ENCODE peak calls at places on chromosomes 5 and 9, in nine cellular contexts. One of them, this sample, is unnamed.

GRCh38 chr9:35829084-35829763 is at the start of gene TMEM8B:
- DNase-seq in suprapubic skin: peak; percentile 99
- DNase-seq in HepG2: peak; percentile 83
- DNase-seq in A673: peak; percentile 96
- DNase-seq in BJ: peak; percentile 51
- DNase-seq in stimulated activated CD8-positive, alpha-beta memory T cell treated with anti-CD3 and anti-CD28 coated beads, Interleukin-12 subunit alpha, Interleukin-12 subunit beta, amount 100 ng/mL, for 4 hours: peak; percentile 88
- DNase-seq in right atrium auricular region: peak; percentile 99
- DNase-seq in iris pigment epithelial cell: peak; percentile 93
- DNase-seq in small intestine: peak; percentile 93
- DNase-seq in this sample: peak; percentile 83

GRCh38 chr5:17888155-17888554 is 253.9 kb downstream of the TAF11L14 start:
- DNase-seq in HepG2: no peak
- DNase-seq in small intestine: no peak
- DNase-seq in iris pigment epithelial cell: no peak
- DNase-seq in stimulated activated CD8-positive, alpha-beta memory T cell treated with anti-CD3 and anti-CD28 coated beads, Interleukin-12 subunit alpha, Interleukin-12 subunit beta, amount 100 ng/mL, for 4 hours: no peak
- DNase-seq in A673: no peak
- DNase-seq in suprapubic skin: no peak
- DNase-seq in BJ: no peak
- DNase-seq in right atrium auricular region: no peak
- DNase-seq in this sample: no peak

GRCh38 chr5:146682899-146683298 is 166.9 kb upstream of the GPR151 start:
- DNase-seq in BJ: no peak
- DNase-seq in HepG2: no peak
- DNase-seq in stimulated activated CD8-positive, alpha-beta memory T cell treated with anti-CD3 and anti-CD28 coated beads, Interleukin-12 subunit alpha, Interleukin-12 subunit beta, amount 100 ng/mL, for 4 hours: no peak
- DNase-seq in A673: no peak
- DNase-seq in small intestine: no peak
- DNase-seq in right atrium auricular region: no peak
- DNase-seq in iris pigment epithelial cell: no peak
- DNase-seq in suprapubic skin: no peak
- DNase-seq in this sample: no peak

GRCh38 chr5:40442346-40442745 is 237.4 kb upstream of the PTGER4 start:
- DNase-seq in suprapubic skin: no peak
- DNase-seq in small intestine: peak; percentile 72
- DNase-seq in iris pigment epithelial cell: peak; percentile 86
- DNase-seq in right atrium auricular region: no peak
- DNase-seq in HepG2: peak; percentile 88
- DNase-seq in A673: no peak
- DNase-seq in stimulated activated CD8-positive, alpha-beta memory T cell treated with anti-CD3 and anti-CD28 coated beads, Interleukin-12 subunit alpha, Interleukin-12 subunit beta, amount 100 ng/mL, for 4 hours: no peak
- DNase-seq in BJ: no peak
- DNase-seq in this sample: no peak

GRCh38 chr5:135263022-135263668 is 135.9 kb downstream of the MACROH2A1 start:
- DNase-seq in A673: no peak
- DNase-seq in suprapubic skin: no peak
- DNase-seq in right atrium auricular region: no peak
- DNase-seq in BJ: no peak
- DNase-seq in HepG2: peak; percentile 98
- DNase-seq in small intestine: no peak
- DNase-seq in iris pigment epithelial cell: peak; percentile 49
- DNase-seq in stimulated activated CD8-positive, alpha-beta memory T cell treated with anti-CD3 and anti-CD28 coated beads, Interleukin-12 subunit alpha, Interleukin-12 subunit beta, amount 100 ng/mL, for 4 hours: no peak
- DNase-seq in this sample: no peak

GRCh38 chr9:121277518-121278275 is 9.7 kb downstream of the GSN start:
- DNase-seq in right atrium auricular region: no peak
- DNase-seq in A673: no peak
- DNase-seq in iris pigment epithelial cell: peak; percentile 78
- DNase-seq in small intestine: no peak
- DNase-seq in HepG2: no peak
- DNase-seq in BJ: peak; percentile 77
- DNase-seq in stimulated activated CD8-positive, alpha-beta memory T cell treated with anti-CD3 and anti-CD28 coated beads, Interleukin-12 subunit alpha, Interleukin-12 subunit beta, amount 100 ng/mL, for 4 hours: no peak
- DNase-seq in suprapubic skin: no peak
- DNase-seq in this sample: no peak

GRCh38 chr5:86979801-86980510 is 287.7 kb upstream of the RASA1 start:
- DNase-seq in A673: peak; percentile 83
- DNase-seq in iris pigment epithelial cell: peak; percentile 80
- DNase-seq in small intestine: no peak
- DNase-seq in suprapubic skin: no peak
- DNase-seq in stimulated activated CD8-positive, alpha-beta memory T cell treated with anti-CD3 and anti-CD28 coated beads, Interleukin-12 subunit alpha, Interleukin-12 subunit beta, amount 100 ng/mL, for 4 hours: no peak
- DNase-seq in right atrium auricular region: peak; percentile 63
- DNase-seq in BJ: peak; percentile 54
- DNase-seq in HepG2: peak; percentile 3
- DNase-seq in this sample: peak; percentile 56

GRCh38 chr5:181255836-181256578 is 4.9 kb downstream of the TRIM52 start:
- DNase-seq in stimulated activated CD8-positive, alpha-beta memory T cell treated with anti-CD3 and anti-CD28 coated beads, Interleukin-12 subunit alpha, Interleukin-12 subunit beta, amount 100 ng/mL, for 4 hours: no peak
- DNase-seq in suprapubic skin: no peak
- DNase-seq in A673: no peak
- DNase-seq in HepG2: no peak
- DNase-seq in BJ: no peak
- DNase-seq in iris pigment epithelial cell: no peak
- DNase-seq in small intestine: no peak
- DNase-seq in right atrium auricular region: no peak
- DNase-seq in this sample: no peak

GRCh38 chr5:73528248-73528647 is 30.0 kb downstream of the BTF3 start:
- DNase-seq in HepG2: no peak
- DNase-seq in small intestine: no peak
- DNase-seq in suprapubic skin: no peak
- DNase-seq in stimulated activated CD8-positive, alpha-beta memory T cell treated with anti-CD3 and anti-CD28 coated beads, Interleukin-12 subunit alpha, Interleukin-12 subunit beta, amount 100 ng/mL, for 4 hours: no peak
- DNase-seq in right atrium auricular region: no peak
- DNase-seq in iris pigment epithelial cell: no peak
- DNase-seq in BJ: no peak
- DNase-seq in A673: no peak
- DNase-seq in this sample: no peak

GRCh38 chr5:32711693-32712462 is 757 bp downstream of the NPR3 start:
- DNase-seq in small intestine: no peak
- DNase-seq in right atrium auricular region: no peak
- DNase-seq in stimulated activated CD8-positive, alpha-beta memory T cell treated with anti-CD3 and anti-CD28 coated beads, Interleukin-12 subunit alpha, Interleukin-12 subunit beta, amount 100 ng/mL, for 4 hours: no peak
- DNase-seq in suprapubic skin: no peak
- DNase-seq in A673: no peak
- DNase-seq in iris pigment epithelial cell: peak; percentile 45
- DNase-seq in BJ: no peak
- DNase-seq in HepG2: no peak
- DNase-seq in this sample: no peak

GRCh38 chr5:177429248-177430045 is 3.0 kb downstream of the GRK6 start:
- DNase-seq in suprapubic skin: peak; percentile 83
- DNase-seq in HepG2: no peak
- DNase-seq in iris pigment epithelial cell: no peak
- DNase-seq in A673: no peak
- DNase-seq in small intestine: peak; percentile 58
- DNase-seq in right atrium auricular region: no peak
- DNase-seq in BJ: no peak
- DNase-seq in stimulated activated CD8-positive, alpha-beta memory T cell treated with anti-CD3 and anti-CD28 coated beads, Interleukin-12 subunit alpha, Interleukin-12 subunit beta, amount 100 ng/mL, for 4 hours: peak; percentile 75
- DNase-seq in this sample: no peak

This sample was measured in fibroblast of the conjunctiva.